ENCODE peak calls at places on chromosomes 3 and 15, in five cellular contexts. F, C, G, Q and Z are unnamed samples.

GRCh38 chr15:78179906-78180305 is 30.7 kb downstream of the IDH3A start:
- DNase-seq in F (no peak), C (no peak), G (no peak), Q (no peak), Z (no peak)

GRCh38 chr3:35688826-35689225 is 49.5 kb downstream of the ARPP21 start:
- DNase-seq in F (no peak), C (no peak), G (no peak), Q (no peak), Z (no peak)

GRCh38 chr3:51692980-51693395 is 13.9 kb upstream of the GRM2 start:
- DNase-seq in F (no peak), C (no peak), G (peak), Q (no peak), Z (no peak)

GRCh38 chr3:172082269-172082668 is 42.9 kb downstream of the FNDC3B start:
- DNase-seq in F (no peak), C (no peak), G (no peak), Q (no peak), Z (peak)

GRCh38 chr15:77634266-77634962 is 1.7 kb upstream of the LINGO1 start:
- DNase-seq in F (peak), C (no peak), G (peak), Q (peak), Z (peak)

GRCh38 chr3:193868590-193868989 is 267.4 kb upstream of the HES1 start:
- DNase-seq in F (no peak), C (no peak), G (no peak), Q (no peak), Z (no peak)

GRCh38 chr3:66224220-66224619 is 3.4 kb downstream of the SLC25A26 start:
- DNase-seq in F (no peak), C (no peak), G (no peak), Q (no peak), Z (no peak)

GRCh38 chr3:55180936-55181535 is 253.2 kb upstream of the LRTM1 start:
- DNase-seq in F (peak), C (peak), G (peak), Q (no peak), Z (no peak)

GRCh38 chr3:4977889-4978258 is 1.4 kb upstream of the BHLHE40 start:
- DNase-seq in F (no peak), C (no peak), G (peak), Q (peak), Z (no peak)

GRCh38 chr3:172717493-172718088 is 6.7 kb upstream of the NCEH1 start:
- DNase-seq in F (no peak), C (no peak), G (no peak), Q (no peak), Z (no peak)

GRCh38 chr15:38547255-38547997 is 17.2 kb downstream of the RASGRP1 start:
- DNase-seq in F (no peak), C (no peak), G (no peak), Q (no peak), Z (no peak)